ENCODE peak calls at places on chromosomes 11 and 22, in five cellular contexts. L is IMR-90, T is neuronal stem cell, C is H1, D is H9. J is an unnamed sample.

GRCh38 chr11:40202569-40202968 is 1256.9 kb downstream of the LRRC4C start:
- DNase-seq in L (no peak), T (no peak), C (no peak), D (no peak), J (no peak)

GRCh38 chr11:88402784-88403183 is 65.2 kb upstream of the CTSC start:
- DNase-seq in L (peak; percentile 77), T (no peak), C (no peak), D (no peak), J (no peak)

GRCh38 chr11:100739636-100740035 is 52.5 kb downstream of the ARHGAP42 start:
- DNase-seq in L (peak; percentile 90), T (no peak), C (no peak), D (no peak), J (peak; percentile 60)

GRCh38 chr22:28103596-28103995 is 184.5 kb upstream of the PITPNB start:
- DNase-seq in L (no peak), T (no peak), C (no peak), D (no peak), J (no peak)

GRCh38 chr11:43923327-43924111 is 18.9 kb upstream of the C11orf96 start:
- DNase-seq in L (peak; percentile 92), T (no peak), C (no peak), D (no peak), J (no peak)

GRCh38 chr11:105840391-105840790 is 181.6 kb downstream of the MSANTD4 start:
- DNase-seq in L (no peak), T (no peak), C (no peak), D (no peak), J (no peak)

GRCh38 chr22:36781656-36782627 is 6.0 kb upstream of the IFT27 start:
- DNase-seq in L (peak; percentile 92), T (peak; percentile 71), C (peak; percentile 73), D (peak; percentile 92), J (peak; percentile 90)

GRCh38 chr22:20106849-20107237 is 9.1 kb upstream of the RANBP1 start:
- DNase-seq in L (no peak), T (no peak), C (no peak), D (no peak), J (no peak)

GRCh38 chr11:8926236-8926635 is 6.5 kb downstream of the C11orf16 start:
- DNase-seq in L (no peak), T (no peak), C (no peak), D (no peak), J (no peak)

GRCh38 chr11:11179239-11179638 is 173.8 kb downstream of the CSNK2A3 start:
- DNase-seq in L (peak; percentile 82), T (no peak), C (no peak), D (no peak), J (peak; percentile 69)

GRCh38 chr11:78365381-78365792 is 52.2 kb downstream of the GAB2 start:
- DNase-seq in L (no peak), T (peak; percentile 85), C (peak; percentile 74), D (peak; percentile 86), J (no peak)

GRCh38 chr11:78315724-78316123 is 101.9 kb downstream of the GAB2 start:
- DNase-seq in L (no peak), T (no peak), C (no peak), D (no peak), J (no peak)

GRCh38 chr22:45631140-45631539 is 40.5 kb upstream of the ATXN10 start:
- DNase-seq in L (no peak), T (no peak), C (no peak), D (peak; percentile 81), J (no peak)

GRCh38 chr11:74418509-74418895 is 20.3 kb upstream of the PGM2L1 start:
- DNase-seq in L (peak; percentile 82), T (no peak), C (no peak), D (no peak), J (no peak)

GRCh38 chr11:38824573-38824972 is 2226.5 kb upstream of the RAG2 start:
- DNase-seq in L (peak; percentile 19), T (no peak), C (no peak), D (no peak), J (no peak)

GRCh38 chr11:2223153-2223794 is 47.1 kb downstream of the ASCL2 start:
- DNase-seq in L (no peak), T (no peak), C (no peak), D (peak; percentile 55), J (no peak)

GRCh38 chr11:2562181-2562581 is 117.4 kb downstream of the KCNQ1 start:
- DNase-seq in L (no peak), T (no peak), C (no peak), D (no peak), J (peak; percentile 79)

GRCh38 chr22:19719055-19719482 is 4.3 kb upstream of the GP1BB start:
- DNase-seq in L (no peak), T (no peak), C (no peak), D (no peak), J (no peak)

GRCh38 chr11:125756050-125756449 is 10.0 kb downstream of the PATE1 start:
- DNase-seq in L (no peak), T (no peak), C (no peak), D (no peak), J (no peak)

GRCh38 chr22:37169412-37169811 is 18.6 kb downstream of the C1QTNF6 start:
- DNase-seq in L (no peak), T (no peak), C (no peak), D (no peak), J (no peak)

GRCh38 chr11:16773981-16774710 is 35.7 kb downstream of the C11orf58 start:
- DNase-seq in L (no peak), T (no peak), C (no peak), D (no peak), J (no peak)

DNA sequence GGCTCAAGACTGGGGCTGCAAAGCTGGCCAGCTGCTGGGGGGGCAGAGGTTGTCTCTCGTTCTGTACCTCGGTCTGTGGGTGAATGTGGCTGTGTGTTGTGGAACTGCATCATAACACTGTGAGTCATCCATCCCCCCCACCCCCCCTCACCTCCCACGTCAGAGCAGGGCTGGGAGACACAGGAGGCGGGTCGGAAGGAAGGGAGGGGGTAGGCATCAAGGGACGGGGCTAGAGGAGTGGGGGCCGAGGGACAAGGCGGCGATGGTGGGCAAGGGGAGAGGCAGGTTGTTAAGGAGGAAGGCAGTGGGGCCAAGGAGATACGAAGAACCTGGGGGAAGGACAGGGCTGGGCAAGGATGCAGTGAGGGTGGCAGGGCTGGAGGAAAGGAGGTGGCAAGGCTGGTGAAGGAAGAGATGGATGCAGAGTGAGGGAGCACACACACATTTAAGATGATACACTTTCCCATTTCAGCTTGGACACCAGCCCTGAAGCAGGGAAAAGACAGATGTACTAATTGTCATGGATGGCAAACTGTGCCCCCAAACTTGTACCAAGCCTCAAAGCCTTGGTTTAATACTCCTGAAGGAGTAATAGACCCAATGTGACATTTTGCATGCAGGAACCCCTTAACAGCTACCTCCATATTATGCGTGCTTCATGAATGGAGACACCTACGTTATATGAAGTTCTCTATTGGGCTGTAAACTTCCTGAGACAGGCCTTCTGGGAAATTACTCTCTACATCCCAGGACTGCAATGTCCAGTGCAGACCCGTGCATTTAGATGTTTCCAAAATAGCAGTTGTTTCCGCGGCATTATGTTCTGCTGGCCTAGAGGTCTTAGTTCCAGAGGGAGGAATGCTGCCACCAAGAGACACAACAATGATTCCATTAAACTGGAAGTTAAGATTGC is at the start of gene YPEL4:
- DNase-seq in L (peak; percentile 83), T (no peak), C (no peak), D (peak; percentile 83), J (peak; percentile 60)
- H3K23ac ChIP-seq in L (peak within 1 kb of the TSS; percentile 55), T (peak within 1 kb of the TSS; percentile 96), C (no peak within 1 kb of the TSS), D (no peak within 1 kb of the TSS), J (no peak within 1 kb of the TSS)

DNA sequence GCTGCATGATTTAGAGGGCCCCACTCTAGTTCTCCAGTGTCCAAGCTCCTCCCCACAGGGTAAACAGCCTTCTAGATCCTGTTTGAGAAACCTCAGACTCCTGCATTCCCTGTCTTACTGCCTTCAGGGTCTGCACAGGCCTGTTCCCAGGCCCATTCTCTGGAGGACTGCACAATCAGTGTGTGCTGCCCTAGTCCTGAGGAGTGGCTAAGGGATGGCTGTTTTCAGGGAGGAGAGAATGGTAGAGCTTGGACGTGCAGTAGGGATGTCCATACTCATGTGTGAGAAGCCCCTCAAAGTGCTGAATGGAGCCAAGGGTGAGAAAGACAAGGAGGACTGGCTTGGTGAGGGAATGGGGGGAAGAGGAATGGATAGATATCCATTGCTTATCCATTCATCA is 103.8 kb upstream of the CCDC90B start:
- DNase-seq in L (no peak), T (no peak), C (no peak), D (no peak), J (no peak)
- H2BK120ac ChIP-seq in L (no peak overlapping the region), T (no peak overlapping the region), C (no peak overlapping the region), D (no peak overlapping the region), J (no peak overlapping the region)

DNA sequence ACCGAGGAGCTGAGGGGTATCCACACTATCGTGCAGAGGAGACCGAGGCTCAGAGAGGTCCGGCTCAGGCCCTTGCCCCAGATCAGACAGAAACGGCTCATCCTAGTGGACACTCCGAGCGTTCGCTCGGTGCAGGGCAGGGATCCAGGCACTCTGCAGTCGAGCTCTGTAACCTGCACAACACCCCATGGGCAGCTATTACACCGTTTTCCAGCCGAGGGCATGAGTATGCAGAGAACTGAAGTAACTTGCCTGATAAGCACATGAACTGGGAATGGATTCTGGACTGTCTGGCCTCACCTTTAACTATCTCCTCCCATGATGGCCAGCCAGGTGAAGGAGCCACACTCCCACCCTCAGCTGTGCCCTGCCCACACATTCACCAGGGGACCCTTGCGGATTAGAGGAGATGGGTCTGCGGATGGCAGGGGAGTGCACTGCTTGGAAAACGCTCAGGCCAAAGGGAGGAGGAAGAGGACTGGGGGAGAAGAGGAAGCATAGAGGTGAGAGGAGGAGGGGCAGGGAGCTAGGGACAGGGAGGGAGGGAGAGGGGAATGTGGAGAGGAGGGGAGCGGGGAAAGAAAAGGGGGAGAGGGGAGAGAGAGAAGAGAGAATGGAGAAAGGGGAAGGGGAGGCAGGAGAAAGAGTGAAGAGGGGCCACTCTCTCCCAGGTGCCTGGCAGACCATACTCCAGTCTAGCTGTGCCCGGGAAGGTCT is 33.0 kb upstream of the TCF20 start:
- DNase-seq in L (no peak), T (no peak), C (no peak), D (no peak), J (no peak)
- H3K4me2 ChIP-seq in L (no peak overlapping the region), T (no peak overlapping the region), C (peak overlapping the region; percentile 73), D (peak overlapping the region; percentile 68), J (peak overlapping the region; percentile 16)

GRCh38 chr11:7577883-7578242 is 64.1 kb downstream of the PPFIBP2 start:
- DNase-seq in L (peak; percentile 49), T (no peak), C (no peak), D (peak; percentile 44), J (peak; percentile 67)
- H3K23ac ChIP-seq in L (peak overlapping the region; percentile 10), T (no peak overlapping the region), C (no peak overlapping the region), D (no peak overlapping the region), J (no peak overlapping the region)

DNA sequence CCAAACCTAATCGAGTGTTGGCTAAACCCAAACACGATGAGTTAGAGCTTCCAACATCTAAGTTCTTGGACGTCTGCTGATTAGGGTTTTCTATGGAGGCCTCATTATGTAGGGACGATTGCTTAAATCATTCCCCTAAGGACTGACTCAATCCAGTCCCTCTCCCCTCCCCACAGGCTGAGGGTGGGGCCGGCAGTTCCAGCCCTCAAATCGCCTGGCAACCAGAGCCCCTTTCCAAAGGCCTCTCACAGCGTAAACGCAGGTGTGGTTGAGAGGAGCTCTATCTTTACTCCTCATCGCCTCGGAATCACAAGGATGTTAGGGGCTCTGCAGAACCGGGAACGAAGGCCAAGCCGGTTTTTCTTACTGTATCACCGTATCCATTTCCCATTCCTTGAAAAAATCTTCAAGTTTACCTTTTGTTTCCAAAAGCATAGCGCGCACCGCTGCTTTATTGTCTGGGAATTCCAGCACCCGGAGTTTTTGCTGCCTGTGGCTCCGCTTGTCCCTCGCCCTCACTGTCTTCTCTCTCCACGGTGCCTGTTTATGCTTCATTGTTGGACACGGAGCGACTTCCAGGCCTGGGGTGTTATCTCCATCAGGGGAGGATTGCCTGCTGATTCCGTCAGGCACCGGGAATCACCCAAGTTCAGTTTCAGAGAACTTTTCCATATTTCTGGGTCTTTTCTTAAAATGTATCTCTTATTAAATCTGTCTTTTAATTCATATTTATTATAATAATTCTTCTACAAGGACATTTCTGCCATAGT is 13.8 kb upstream of the IFITM3 start:
- DNase-seq in L (no peak), T (no peak), C (no peak), D (peak; percentile 90), J (peak; percentile 58)
- H2BK120ac ChIP-seq in L (no peak overlapping the region), T (peak overlapping the region; percentile 76), C (peak overlapping the region; percentile 91), D (no peak overlapping the region), J (no peak overlapping the region)

GRCh38 chr11:76209956-76210885 is 3.9 kb upstream of the WNT11 start:
- DNase-seq in L (peak; percentile 74), T (peak; percentile 51), C (no peak), D (no peak), J (peak; percentile 73)
- H3K4me2 ChIP-seq in L (peak overlapping the region; percentile 88), T (peak overlapping the region; percentile 97), C (peak overlapping the region; percentile 75), D (peak overlapping the region; percentile 49), J (peak overlapping the region; percentile 81)